ENCODE peak calls at places on chromosomes 6 and 20, in four cellular contexts. V, W, Y and G are unnamed samples.

GRCh38 chr20:47802226-47802920 is 17.1 kb upstream of the SULF2 start:
- DNase-seq in V (no peak), W (no peak), Y (no peak), G (no peak)

GRCh38 chr20:19885981-19886665 is 128.1 kb downstream of the RIN2 start:
- DNase-seq in V (peak; percentile 58), W (peak; percentile 52), Y (peak; percentile 63), G (no peak)

GRCh38 chr6:134247271-134247833 is 70.6 kb downstream of the SGK1 start:
- DNase-seq in V (no peak), W (no peak), Y (no peak), G (peak; percentile 91)

GRCh38 chr20:49846206-49846807 is 33.7 kb downstream of the SLC9A8 start:
- DNase-seq in V (no peak), W (peak; percentile 23), Y (no peak), G (peak; percentile 65)

GRCh38 chr6:37761872-37762271 is 57.7 kb upstream of the ZFAND3 start:
- DNase-seq in V (no peak), W (no peak), Y (no peak), G (no peak)

GRCh38 chr20:53283011-53283410 is 310.6 kb downstream of the ZNF217 start:
- DNase-seq in V (no peak), W (no peak), Y (no peak), G (no peak)

GRCh38 chr20:46568570-46569129 is 18.2 kb upstream of the OCSTAMP start:
- DNase-seq in V (peak; percentile 78), W (peak; percentile 53), Y (peak; percentile 86), G (no peak)

GRCh38 chr6:74964871-74965441 is 240.9 kb downstream of the COL12A1 start:
- DNase-seq in V (no peak), W (no peak), Y (no peak), G (no peak)

GRCh38 chr6:107536183-107536582 is 46.3 kb downstream of the SOBP start:
- DNase-seq in V (no peak), W (no peak), Y (no peak), G (no peak)

GRCh38 chr20:56433221-56433879 is 21.3 kb downstream of the CASS4 start:
- DNase-seq in V (no peak), W (no peak), Y (no peak), G (no peak)

GRCh38 chr6:50823130-50823920 is 4.7 kb downstream of the TFAP2B start:
- DNase-seq in V (no peak), W (no peak), Y (no peak), G (no peak)

GRCh38 chr20:50295762-50296449 is 105.3 kb downstream of the CEBPB start:
- DNase-seq in V (peak; percentile 22), W (no peak), Y (peak; percentile 68), G (no peak)

GRCh38 chr20:23407770-23408467 is 13.4 kb downstream of the NAPB start:
- DNase-seq in V (no peak), W (no peak), Y (no peak), G (no peak)

GRCh38 chr20:62822788-62823651 is 6.2 kb downstream of the COL9A3 start:
- DNase-seq in V (no peak), W (no peak), Y (no peak), G (no peak)

GRCh38 chr20:34045294-34045693 is 51.6 kb downstream of the RALY start:
- DNase-seq in V (peak; percentile 23), W (no peak), Y (no peak), G (no peak)

GRCh38 chr20:63061051-63061531 is 54.3 kb upstream of the BHLHE23 start:
- DNase-seq in V (no peak), W (no peak), Y (peak; percentile 40), G (no peak)

GRCh38 chr20:16455296-16455695 is 118.0 kb downstream of the KIF16B start:
- DNase-seq in V (no peak), W (no peak), Y (no peak), G (no peak)

GRCh38 chr6:34792605-34793500 is 970 bp downstream of the BLTP3A start:
- DNase-seq in V (peak; percentile 36), W (peak; percentile 49), Y (no peak), G (no peak)

GRCh38 chr6:27825025-27825823 is 87.0 kb downstream of the OR2B2 start:
- DNase-seq in V (no peak), W (no peak), Y (no peak), G (no peak)

GRCh38 chr6:44663860-44664584 is 276.5 kb downstream of the CDC5L start:
- DNase-seq in V (no peak), W (no peak), Y (no peak), G (no peak)
- H3K4me1 ChIP-seq in V (no peaks in the 10 kb centered on the region), W (peaks cover 8% of the 10 kb centered on the region), Y (peaks cover 9% of the 10 kb centered on the region), G (no peaks in the 10 kb centered on the region)

DNA sequence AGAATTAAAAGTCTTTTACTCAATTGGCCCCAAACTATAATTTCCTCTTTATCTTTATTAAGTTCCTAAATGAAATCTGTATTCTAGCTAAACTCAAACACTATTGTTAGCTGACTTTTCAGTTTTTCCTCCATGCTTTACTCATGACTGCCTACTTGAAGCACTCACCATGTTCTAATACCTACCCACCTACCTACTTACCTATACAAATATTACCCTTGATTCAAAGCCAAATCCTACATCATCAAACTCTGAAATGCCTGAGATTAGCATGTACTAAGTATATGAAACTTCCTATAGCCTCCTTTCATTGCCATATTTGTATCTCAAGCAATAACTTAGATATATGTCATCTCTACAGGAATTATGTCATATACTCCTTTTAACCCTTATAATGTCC is 259.7 kb downstream of the HDGFL1 start:
- DNase-seq in V (no peak), W (no peak), Y (no peak), G (no peak)
- H3K9me3 ChIP-seq in V (no peaks in the 10 kb centered on the region), W (no peaks in the 10 kb centered on the region), Y (no peaks in the 10 kb centered on the region), G (no peaks in the 10 kb centered on the region)

GRCh38 chr20:6735913-6736845 is 31.3 kb upstream of the BMP2 start:
- DNase-seq in V (no peak), W (peak; percentile 18), Y (no peak), G (no peak)

GRCh38 chr20:6739406-6739805 is 28.1 kb upstream of the BMP2 start:
- DNase-seq in V (no peak), W (no peak), Y (no peak), G (no peak)

GRCh38 chr20:6730929-6731328 is 36.6 kb upstream of the BMP2 start:
- DNase-seq in V (no peak), W (no peak), Y (no peak), G (no peak)

GRCh38 chr20:6731951-6732580 is 35.4 kb upstream of the BMP2 start:
- DNase-seq in V (peak; percentile 52), W (no peak), Y (peak; percentile 66), G (no peak)

DNA sequence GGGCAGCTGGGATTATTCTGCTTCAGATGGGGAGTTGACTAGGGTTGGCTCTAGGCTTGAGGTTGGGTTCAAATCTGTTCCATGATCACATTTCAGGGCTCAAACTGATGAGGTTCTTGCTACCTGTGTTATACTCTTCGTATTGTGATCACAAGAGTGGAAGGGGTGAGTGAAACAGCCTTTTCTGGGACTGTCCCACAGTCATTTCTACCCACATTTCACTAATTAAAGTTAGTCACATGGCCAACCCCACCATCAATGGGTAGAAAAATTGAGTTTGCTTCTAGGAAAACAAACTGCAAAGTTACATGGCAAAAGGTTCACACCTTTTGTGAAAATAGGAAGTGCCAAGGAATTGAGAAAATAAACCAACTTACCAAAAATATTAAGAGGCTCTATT is 33.5 kb upstream of the BMP2 start:
- DNase-seq in V (no peak), W (no peak), Y (no peak), G (no peak)
- H3K27me3 ChIP-seq in V (no peaks in the 10 kb centered on the region), W (no peaks in the 10 kb centered on the region), Y (no peaks in the 10 kb centered on the region), G (no peaks in the 10 kb centered on the region)

DNA sequence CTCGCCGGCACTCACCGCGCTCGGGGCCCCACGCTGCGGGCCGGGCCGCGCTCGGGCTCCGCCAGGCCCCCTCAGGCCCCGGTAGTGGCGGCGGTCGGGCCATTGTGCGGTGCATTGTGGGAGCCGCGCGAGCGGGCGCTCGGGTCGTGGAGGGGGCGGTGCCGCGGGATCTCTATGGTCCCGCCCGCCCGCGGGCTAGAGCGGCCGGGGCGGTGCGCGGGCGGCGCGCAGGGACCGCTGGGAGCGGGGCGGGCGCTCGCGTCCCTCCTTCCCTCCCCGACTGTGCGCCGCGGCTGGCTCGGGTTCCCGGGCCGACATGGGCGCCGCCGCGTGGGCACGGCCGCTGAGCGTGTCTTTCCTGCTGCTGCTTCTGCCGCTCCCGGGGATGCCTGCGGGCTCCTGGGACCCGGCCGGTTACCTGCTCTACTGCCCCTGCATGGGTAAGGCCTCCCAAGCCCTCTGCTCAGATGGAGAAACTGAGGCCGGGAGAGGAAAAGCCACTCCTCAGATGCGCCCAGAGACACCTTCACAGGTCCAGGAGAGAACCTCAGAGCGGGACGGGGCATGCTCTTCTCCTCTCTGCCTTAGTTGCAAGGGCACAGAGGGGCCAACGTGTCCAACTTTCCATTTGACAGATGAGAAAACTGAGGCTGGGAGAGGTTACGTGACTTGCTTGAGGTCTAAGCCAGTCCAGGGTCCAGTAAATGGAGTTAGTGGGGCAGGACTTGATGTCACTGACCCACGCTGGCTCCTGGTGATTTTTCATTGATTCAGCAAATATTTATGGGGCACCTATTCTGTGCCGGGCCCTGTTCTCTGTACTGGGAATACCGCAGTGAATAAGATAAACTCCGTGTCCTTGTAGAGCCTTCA is at the start of the genes PLAGL2 and POFUT1:
- DNase-seq in V (peak; percentile 92), W (peak; percentile 80), Y (peak; percentile 96), G (peak; percentile 89)
- H3K4me1 ChIP-seq in V (peaks cover 64% of the 10 kb centered on the region), W (no peaks in the 10 kb centered on the region), Y (peaks cover 49% of the 10 kb centered on the region), G (peaks cover 70% of the 10 kb centered on the region)

GRCh38 chr6:4849214-4849613 is 73.0 kb downstream of the CDYL start:
- DNase-seq in V (no peak), W (peak; percentile 45), Y (no peak), G (no peak)

GRCh38 chr6:4846387-4846786 is 70.2 kb downstream of the CDYL start:
- DNase-seq in V (no peak), W (no peak), Y (no peak), G (no peak)

GRCh38 chr6:4840169-4840568 is 64.0 kb downstream of the CDYL start:
- DNase-seq in V (no peak), W (no peak), Y (no peak), G (no peak)

GRCh38 chr6:4848382-4849068 is 72.3 kb downstream of the CDYL start:
- DNase-seq in V (no peak), W (peak; percentile 12), Y (no peak), G (no peak)

GRCh38 chr6:4844108-4844507 is 67.9 kb downstream of the CDYL start:
- DNase-seq in V (no peak), W (no peak), Y (no peak), G (no peak)
- H3K9me3 ChIP-seq in V (peaks cover 39% of the 10 kb centered on the region), W (no peaks in the 10 kb centered on the region), Y (peaks cover 13% of the 10 kb centered on the region), G (no peaks in the 10 kb centered on the region)

GRCh38 chr6:157840776-157841175 is 17.7 kb downstream of the SNX9 start:
- DNase-seq in V (no peak), W (peak; percentile 72), Y (no peak), G (no peak)
- H3K27me3 ChIP-seq in V (no peaks in the 10 kb centered on the region), W (no peaks in the 10 kb centered on the region), Y (no peaks in the 10 kb centered on the region), G (no peaks in the 10 kb centered on the region)